ENCODE peak calls at places on chromosomes 1 and 21, in ten cellular contexts. M is NCI-H460; H is EL; N is C1 segment of cervical spinal cord; A is psoas muscle; B is substantia nigra; V is pons; E is stimulated activated CD4-positive, alpha-beta T cell treated with anti-CD3 and anti-CD28 coated beads, Interleukin-1b, Interleukin-23, amount 100 ng/mL, for 4 hours; X is lower lobe of right lung; S is NCI-H1436. P is an unnamed sample.

GRCh38 chr1:119367332-119368124 is 1.1 kb upstream of the HAO2 start:
- DNase-seq in X (no peak), S (no peak), M (peak; percentile 8), V (peak; percentile 45), E (no peak), B (no peak), N (no peak), H (peak; percentile 44), A (no peak), P (no peak)

GRCh38 chr1:100433563-100433962 is 81.3 kb downstream of the CDC14A start:
- DNase-seq in V (no peak), N (no peak), S (no peak), M (no peak), X (no peak), H (no peak), A (no peak), E (no peak), B (no peak), P (no peak)

GRCh38 chr1:44603718-44604117 is 70.6 kb downstream of the TMEM53 start:
- DNase-seq in A (no peak), N (no peak), B (no peak), X (no peak), H (no peak), M (no peak), V (no peak), E (no peak), S (peak; percentile 31), P (no peak)

GRCh38 chr1:177045156-177045555 is 119.4 kb downstream of the ASTN1 start:
- DNase-seq in M (no peak), N (no peak), B (no peak), S (no peak), A (no peak), X (no peak), V (no peak), E (no peak), H (no peak), P (no peak)

GRCh38 chr1:217137210-217137871 is 414.1 kb upstream of the ESRRG start:
- DNase-seq in E (no peak), A (peak; percentile 37), N (no peak), H (no peak), X (no peak), M (no peak), V (no peak), B (no peak), S (no peak), P (no peak)

GRCh38 chr1:228364706-228365213 is 41.9 kb downstream of the TRIM11 start:
- DNase-seq in S (no peak), H (no peak), E (no peak), A (peak; percentile 58), X (peak; percentile 41), V (no peak), M (no peak), B (no peak), N (no peak), P (no peak)

GRCh38 chr1:47809301-47810084 is 187.7 kb downstream of the TRABD2B start:
- DNase-seq in B (no peak), S (no peak), M (peak; percentile 65), H (no peak), A (peak; percentile 28), E (no peak), N (no peak), V (no peak), X (no peak), P (no peak)

GRCh38 chr1:17890056-17890814 is 135.1 kb downstream of the ACTL8 start:
- DNase-seq in E (no peak), H (no peak), V (no peak), A (no peak), N (no peak), S (no peak), X (no peak), M (no peak), B (no peak), P (no peak)

GRCh38 chr1:206449566-206449965 is 20.7 kb upstream of the IKBKE start:
- DNase-seq in E (no peak), M (no peak), X (no peak), V (no peak), H (peak; percentile 46), B (no peak), N (no peak), S (no peak), A (no peak), P (no peak)

GRCh38 chr1:63987014-63987630 is 213.3 kb downstream of the ROR1 start:
- DNase-seq in B (no peak), S (no peak), A (no peak), E (no peak), X (no peak), V (no peak), H (peak; percentile 67), M (no peak), N (no peak), P (no peak)

GRCh38 chr21:23986987-23987386 is 1620.3 kb downstream of the MRPL39 start:
- DNase-seq in N (no peak), V (no peak), M (no peak), A (no peak), H (no peak), E (no peak), X (no peak), B (no peak), S (no peak), P (no peak)

GRCh38 chr1:75083223-75083622 is 51.0 kb upstream of the LHX8 start:
- DNase-seq in H (no peak), X (no peak), E (no peak), M (no peak), A (no peak), B (no peak), S (no peak), N (no peak), V (no peak), P (no peak)

GRCh38 chr1:64675718-64676345 is 69.0 kb upstream of the RAVER2 start:
- DNase-seq in N (no peak), M (peak; percentile 29), B (no peak), V (peak; percentile 32), H (peak; percentile 6), A (no peak), E (no peak), X (no peak), S (no peak), P (no peak)

GRCh38 chr1:29586991-29587745 is 350.8 kb downstream of the PTPRU start:
- DNase-seq in H (peak; percentile 18), V (no peak), A (no peak), X (no peak), E (no peak), B (no peak), S (no peak), M (no peak), N (no peak), P (no peak)

GRCh38 chr1:210598135-210598652 is 269.5 kb downstream of the HHAT start:
- DNase-seq in E (no peak), X (peak; percentile 54), A (peak; percentile 81), B (no peak), S (no peak), H (peak; percentile 98), V (no peak), M (peak; percentile 68), N (peak; percentile 76), P (no peak)

GRCh38 chr1:3564921-3565831 is 46.1 kb downstream of the MEGF6 start:
- DNase-seq in S (peak; percentile 27), A (no peak), X (no peak), N (no peak), E (peak; percentile 26), H (peak; percentile 26), V (no peak), B (no peak), M (no peak), P (no peak)

GRCh38 chr1:63868220-63868897 is 94.5 kb downstream of the ROR1 start:
- DNase-seq in E (no peak), N (no peak), H (peak; percentile 47), V (no peak), M (no peak), A (no peak), X (no peak), S (no peak), B (no peak), P (no peak)

GRCh38 chr1:156643266-156644092 is 1.6 kb downstream of the BCAN start:
- DNase-seq in H (no peak), N (peak; percentile 26), E (no peak), V (no peak), S (no peak), B (no peak), A (no peak), M (no peak), X (no peak), P (no peak)

GRCh38 chr1:27795601-27796000 is 22.6 kb downstream of the STX12 start:
- DNase-seq in H (no peak), M (no peak), N (no peak), X (no peak), S (no peak), B (no peak), E (no peak), V (no peak), A (no peak), P (no peak)

GRCh38 chr1:184326278-184326677 is 60.6 kb upstream of the C1orf21 start:
- DNase-seq in H (no peak), M (no peak), N (no peak), E (no peak), A (no peak), X (no peak), V (no peak), S (no peak), B (no peak), P (no peak)

GRCh38 chr1:156346636-156347035 is 8.3 kb downstream of the TSACC start:
- DNase-seq in V (no peak), H (peak; percentile 59), S (no peak), B (no peak), M (no peak), A (no peak), E (no peak), X (no peak), N (no peak), P (no peak)

GRCh38 chr1:248748211-248748610 is 7.3 kb downstream of the LYPD8 start:
- DNase-seq in E (no peak), A (no peak), X (no peak), V (no peak), M (no peak), H (no peak), N (no peak), S (no peak), B (no peak), P (peak; percentile 59)

GRCh38 chr1:26787706-26788514 is at the start of gene PIGV:
- DNase-seq in B (peak; percentile 55), N (peak; percentile 94), H (peak; percentile 86), A (peak; percentile 94), V (peak; percentile 84), S (peak; percentile 73), M (peak; percentile 65), E (peak; percentile 86), X (peak; percentile 91), P (peak; percentile 83)

GRCh38 chr21:41973861-41974751 is 20.3 kb upstream of the C2CD2 start:
- DNase-seq in A (no peak), H (peak; percentile 29), X (no peak), B (no peak), V (no peak), E (no peak), N (no peak), M (no peak), S (no peak), P (no peak)

GRCh38 chr1:68974447-68974846 is 477.6 kb upstream of the DEPDC1 start:
- DNase-seq in E (no peak), B (no peak), H (no peak), S (no peak), N (no peak), M (no peak), A (no peak), X (no peak), V (no peak), P (no peak)

GRCh38 chr1:204460346-204460745 is 34.3 kb downstream of the PIK3C2B start:
- DNase-seq in E (no peak), N (no peak), S (no peak), X (no peak), A (no peak), M (no peak), H (no peak), V (no peak), B (no peak), P (no peak)

GRCh38 chr1:66711420-66711819 is 40.8 kb upstream of the DYNLT5 start:
- DNase-seq in M (peak; percentile 32), N (no peak), B (no peak), E (no peak), V (peak; percentile 53), H (peak; percentile 16), X (no peak), S (peak; percentile 9), A (no peak), P (no peak)

GRCh38 chr1:184152502-184152901 is 101.0 kb downstream of the TSEN15 start:
- DNase-seq in X (no peak), B (no peak), A (peak; percentile 61), V (no peak), E (no peak), M (no peak), N (no peak), H (peak; percentile 50), S (no peak), P (no peak)

P was measured in occipital lobe.